ENCODE peak calls at places on chromosomes 7 and 10, in ten cellular contexts. R, Q, I, X, T, U, H, Z, M and G are unnamed samples.

GRCh38 chr10:21514101-21514807 is 11.2 kb downstream of the SKIDA1 start:
- DNase-seq in T (no peak), Q (no peak), M (peak; percentile 16), Z (no peak), I (peak; percentile 51), X (no peak), R (no peak), H (no peak), U (no peak), G (no peak)

GRCh38 chr7:30983042-30983913 is 19.5 kb downstream of the GHRHR start:
- DNase-seq in X (peak; percentile 17), R (peak; percentile 75), I (peak; percentile 84), Q (peak; percentile 79), Z (peak; percentile 97), H (peak; percentile 90), T (peak; percentile 80), M (peak; percentile 73), U (peak; percentile 55), G (peak; percentile 95)

GRCh38 chr7:144026203-144026883 is 22.4 kb upstream of the OR2A5 start:
- DNase-seq in M (no peak), R (no peak), Q (no peak), Z (no peak), I (no peak), T (no peak), H (no peak), X (no peak), U (no peak), G (no peak)

GRCh38 chr7:29754874-29755490 is 51.3 kb upstream of the WIPF3 start:
- DNase-seq in T (no peak), R (no peak), M (no peak), U (no peak), Q (no peak), X (no peak), I (no peak), H (no peak), Z (no peak), G (no peak)

GRCh38 chr10:121531076-121531829 is 67.0 kb downstream of the FGFR2 start:
- DNase-seq in R (no peak), T (no peak), X (no peak), M (no peak), Q (no peak), I (no peak), Z (no peak), H (no peak), U (no peak), G (no peak)

GRCh38 chr7:152176797-152177196 is 151.3 kb downstream of the GALNT11 start:
- DNase-seq in R (no peak), H (no peak), I (no peak), Z (no peak), T (no peak), M (no peak), X (no peak), Q (no peak), U (no peak), G (no peak)

GRCh38 chr7:107810626-107811025 is 7.6 kb upstream of the SLC26A3 start:
- DNase-seq in M (no peak), Z (no peak), H (no peak), U (no peak), I (no peak), Q (no peak), X (no peak), R (no peak), T (no peak), G (no peak)

GRCh38 chr10:124674768-124675222 is 69.4 kb downstream of the FAM53B start:
- DNase-seq in Q (no peak), I (no peak), X (no peak), U (no peak), H (no peak), R (no peak), T (no peak), Z (no peak), M (no peak), G (no peak)

GRCh38 chr10:6722616-6723004 is 142.5 kb upstream of the PRKCQ start:
- DNase-seq in R (no peak), H (no peak), X (no peak), U (peak; percentile 72), Z (no peak), M (no peak), T (peak; percentile 73), I (peak; percentile 59), Q (no peak), G (no peak)

GRCh38 chr10:7811000-7811399 is 7.3 kb upstream of the TAF3 start:
- DNase-seq in Q (no peak), H (no peak), X (no peak), M (no peak), I (no peak), T (no peak), Z (no peak), R (no peak), U (no peak), G (no peak)

DNA sequence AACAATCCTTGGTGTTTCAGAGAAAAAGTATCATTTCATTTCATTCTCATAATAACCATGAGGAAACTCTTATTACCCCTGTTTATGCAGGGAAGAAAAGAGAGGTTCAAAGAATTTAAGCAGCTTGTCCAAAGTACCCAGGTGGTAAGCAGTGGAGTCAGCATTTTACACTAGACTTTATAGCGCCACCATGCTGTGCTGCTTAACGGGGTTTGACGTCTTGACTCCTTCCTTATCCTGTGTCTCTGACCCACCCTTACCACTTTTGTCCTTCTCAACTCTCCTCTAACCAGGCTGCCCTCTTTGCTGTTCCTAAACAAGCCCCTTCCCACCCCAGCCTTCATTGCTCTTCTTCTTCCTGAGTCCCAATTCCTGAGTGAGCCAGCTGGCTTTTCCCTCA is 117.0 kb upstream of the AHR start:
- DNase-seq in U (no peak), M (no peak), Q (no peak), Z (no peak), R (no peak), H (no peak), I (no peak), X (no peak), T (no peak), G (no peak)
- TF ChIP-seq CTCF in U (no peak), M (no peak), Q (no peak), Z (no peak), R (peak; percentile 14), H (no peak), I (no peak), X (no peak), T (no peak), G (no peak)

GRCh38 chr10:28097633-28098032 is 98.8 kb upstream of the ODAD2 start:
- DNase-seq in Q (no peak), R (no peak), I (no peak), H (no peak), X (no peak), U (no peak), T (no peak), Z (no peak), M (no peak), G (no peak)
- TF ChIP-seq CTCF in Q (no peak), R (no peak), I (no peak), H (no peak), X (no peak), U (peak; percentile 53), T (no peak), Z (no peak), M (no peak), G (no peak)

GRCh38 chr10:62636825-62637248 is 167.7 kb upstream of the ADO start:
- DNase-seq in M (no peak), I (no peak), R (no peak), T (no peak), Z (no peak), Q (no peak), U (no peak), H (no peak), X (no peak), G (no peak)
- TF ChIP-seq CTCF in M (no peak), I (peak; percentile 11), R (no peak), T (no peak), Z (no peak), Q (no peak), U (peak; percentile 47), H (no peak), X (peak; percentile 8), G (no peak)

GRCh38 chr10:33335800-33336605 is 1.5 kb upstream of the NRP1 start:
- DNase-seq in Z (peak; percentile 22), R (peak; percentile 78), I (peak; percentile 67), H (peak; percentile 84), T (peak; percentile 84), X (no peak), M (peak; percentile 79), Q (peak; percentile 83), U (peak; percentile 39), G (peak; percentile 64)

GRCh38 chr10:33334839-33335549 is 527 bp upstream of the NRP1 start:
- DNase-seq in R (peak; percentile 78), I (peak; percentile 91), Q (peak; percentile 71), T (peak; percentile 92), Z (peak; percentile 70), U (peak; percentile 79), X (peak; percentile 80), H (peak; percentile 90), M (peak; percentile 94), G (peak; percentile 78)

GRCh38 chr10:33335550-33335799 is 1.0 kb upstream of the NRP1 start:
- DNase-seq in Q (no peak), U (no peak), X (no peak), T (no peak), R (peak; percentile 58), H (no peak), I (no peak), M (no peak), Z (no peak), G (no peak)

GRCh38 chr10:33336606-33337334 is 2.3 kb upstream of the NRP1 start:
- DNase-seq in R (peak; percentile 51), Q (peak; percentile 57), M (peak; percentile 69), U (no peak), I (no peak), H (peak; percentile 71), X (no peak), Z (no peak), T (peak; percentile 60), G (peak; percentile 61)

GRCh38 chr10:33337335-33337854 is 2.9 kb upstream of the NRP1 start:
- DNase-seq in Z (peak; percentile 4), Q (peak; percentile 26), X (peak; percentile 40), I (peak; percentile 85), H (no peak), U (peak; percentile 83), M (peak; percentile 81), R (peak; percentile 53), T (peak; percentile 84), G (peak; percentile 17)
- TF ChIP-seq CTCF in Z (peak; percentile 49), Q (no peak), X (peak; percentile 23), I (peak; percentile 25), H (peak; percentile 23), U (peak; percentile 45), M (peak; percentile 24), R (no peak), T (no peak), G (no peak)

GRCh38 chr7:44240983-44241510 is 40.3 kb downstream of the YKT6 start:
- DNase-seq in X (peak; percentile 46), R (peak; percentile 92), I (peak; percentile 88), H (peak; percentile 82), Z (peak; percentile 66), U (peak; percentile 68), M (peak; percentile 75), Q (peak; percentile 72), T (peak; percentile 82), G (peak; percentile 72)
- TF ChIP-seq CTCF in X (peak; percentile 91), R (peak; percentile 83), I (peak; percentile 88), H (peak; percentile 55), Z (peak; percentile 78), U (peak; percentile 82), M (peak; percentile 90), Q (peak; percentile 75), T (peak; percentile 87), G (peak; percentile 61)